ENCODE peak calls at places on chromosomes 12 and 14, in eight cellular contexts. P is NCI-H1417, X is neuronal stem cell, C is heart left ventricle, B is uterus, M is NCI-H1092, J is non-pigmented ciliary epithelial cell, V is activated T-cell treated with anti-CD3 and anti-CD28 coated beads for 48 hours. K is an unnamed sample.

GRCh38 chr12:46483572-46484395 is 111.2 kb upstream of the SLC38A2 start:
- DNase-seq in P (no peak), X (no peak), C (no peak), B (no peak), M (no peak), J (no peak), V (no peak), K (no peak)

GRCh38 chr12:106590601-106591000 is 7.8 kb downstream of the RFX4 start:
- DNase-seq in P (no peak), X (no peak), C (no peak), B (no peak), M (no peak), J (no peak), V (no peak), K (no peak)

GRCh38 chr14:51821822-51822221 is 38.6 kb upstream of the GNG2 start:
- DNase-seq in P (no peak), X (no peak), C (no peak), B (no peak), M (no peak), J (no peak), V (no peak), K (no peak)

GRCh38 chr12:9707356-9707755 is 25.5 kb downstream of the CLECL1 start:
- DNase-seq in P (no peak), X (no peak), C (no peak), B (no peak), M (no peak), J (no peak), V (no peak), K (no peak)

GRCh38 chr12:9868271-9868815 is 811 bp downstream of the CLEC2B start:
- DNase-seq in P (no peak), X (no peak), C (no peak), B (no peak), M (no peak), J (no peak), V (no peak), K (no peak)

GRCh38 chr12:45216983-45217485 is 1.1 kb downstream of the ANO6 start:
- DNase-seq in P (peak), X (no peak), C (no peak), B (no peak), M (no peak), J (no peak), V (no peak), K (peak)

GRCh38 chr12:25957898-25958253 is 606 bp upstream of the RASSF8 start:
- DNase-seq in P (no peak), X (no peak), C (no peak), B (peak), M (no peak), J (peak), V (no peak), K (peak)

GRCh38 chr12:34300376-34301250 is 278.3 kb downstream of the ALG10 start:
- DNase-seq in P (no peak), X (no peak), C (no peak), B (no peak), M (no peak), J (no peak), V (no peak), K (no peak)

GRCh38 chr12:9347328-9348127 is 139.3 kb upstream of the PZP start:
- DNase-seq in P (peak), X (no peak), C (no peak), B (no peak), M (no peak), J (no peak), V (no peak), K (no peak)

GRCh38 chr14:73973497-73973896 is 23.4 kb downstream of the COQ6 start:
- DNase-seq in P (no peak), X (no peak), C (peak), B (no peak), M (no peak), J (no peak), V (no peak), K (peak)

GRCh38 chr12:129605666-129606065 is 298.2 kb downstream of the TMEM132D start:
- DNase-seq in P (no peak), X (no peak), C (no peak), B (no peak), M (no peak), J (no peak), V (no peak), K (no peak)

GRCh38 chr14:24915958-24916595 is 133.9 kb downstream of the STXBP6 start:
- DNase-seq in P (no peak), X (no peak), C (no peak), B (no peak), M (no peak), J (no peak), V (no peak), K (no peak)

GRCh38 chr12:53171725-53172329 is 8.7 kb upstream of the ZNF740 start:
- DNase-seq in P (no peak), X (no peak), C (no peak), B (peak), M (no peak), J (no peak), V (no peak), K (no peak)

GRCh38 chr12:131333621-131334440 is 377.1 kb upstream of the SFSWAP start:
- DNase-seq in P (no peak), X (no peak), C (no peak), B (no peak), M (no peak), J (no peak), V (no peak), K (no peak)

GRCh38 chr14:43539210-43539609 is 967.9 kb downstream of the FSCB start:
- DNase-seq in P (no peak), X (peak), C (no peak), B (no peak), M (no peak), J (no peak), V (no peak), K (peak)

GRCh38 chr14:104450811-104451401 is 128.7 kb upstream of the C14orf180 start:
- DNase-seq in P (no peak), X (no peak), C (no peak), B (no peak), M (no peak), J (no peak), V (no peak), K (no peak)

GRCh38 chr12:1277905-1278304 is 286.9 kb downstream of the ERC1 start:
- DNase-seq in P (no peak), X (no peak), C (no peak), B (no peak), M (no peak), J (no peak), V (no peak), K (peak)

GRCh38 chr12:106246891-106247730 is 709 bp downstream of the CKAP4 start:
- DNase-seq in P (peak), X (peak), C (peak), B (peak), M (no peak), J (no peak), V (peak), K (peak)

GRCh38 chr12:46887870-46888269 is 62.1 kb upstream of the SLC38A4 start:
- DNase-seq in P (no peak), X (no peak), C (no peak), B (no peak), M (no peak), J (no peak), V (no peak), K (no peak)

GRCh38 chr14:92783813-92784431 is 10.2 kb upstream of the GOLGA5 start:
- DNase-seq in P (peak), X (peak), C (peak), B (no peak), M (peak), J (no peak), V (no peak), K (peak)

GRCh38 chr12:104022816-104023215 is 27.2 kb downstream of the GLT8D2 start:
- DNase-seq in P (no peak), X (no peak), C (no peak), B (no peak), M (no peak), J (no peak), V (no peak), K (no peak)

GRCh38 chr12:105204916-105205315 is 31.1 kb downstream of the APPL2 start:
- DNase-seq in P (no peak), X (no peak), C (no peak), B (no peak), M (no peak), J (peak), V (peak), K (no peak)

GRCh38 chr12:14260011-14260993 is 105.2 kb upstream of the ATF7IP start:
- DNase-seq in P (no peak), X (peak), C (peak), B (peak), M (peak), J (peak), V (no peak), K (no peak)

GRCh38 chr14:76919811-76920571 is 93.8 kb downstream of the LRRC74A start:
- DNase-seq in P (peak), X (no peak), C (peak), B (peak), M (peak), J (no peak), V (no peak), K (peak)